ENCODE peak calls at places on chromosomes 3 and 15, in ten cellular contexts. M, L, R, J, U, E, A, S, C and W are unnamed samples.

GRCh38 chr15:67823371-67824156 is 1.7 kb upstream of the SKOR1 start:
- DNase-seq in M (no peak), L (no peak), R (no peak), J (no peak), U (no peak), E (no peak), A (no peak), S (peak; percentile 51), C (no peak), W (no peak)

GRCh38 chr3:124802702-124803101 is 72.5 kb downstream of the UMPS start:
- DNase-seq in M (no peak), L (no peak), R (no peak), J (no peak), U (no peak), E (no peak), A (peak; percentile 15), S (no peak), C (no peak), W (no peak)

GRCh38 chr15:64842099-64842940 is 605 bp downstream of the PLEKHO2 start:
- DNase-seq in M (no peak), L (peak; percentile 35), R (peak; percentile 16), J (no peak), U (no peak), E (peak; percentile 29), A (no peak), S (peak; percentile 44), C (peak; percentile 49), W (peak; percentile 78)

GRCh38 chr3:161171639-161172552 is 49.2 kb upstream of the NMD3 start:
- DNase-seq in M (no peak), L (peak; percentile 4), R (no peak), J (no peak), U (no peak), E (no peak), A (no peak), S (no peak), C (no peak), W (no peak)

GRCh38 chr15:70217246-70218160 is 119.8 kb upstream of the TLE3 start:
- DNase-seq in M (no peak), L (no peak), R (no peak), J (no peak), U (no peak), E (no peak), A (no peak), S (no peak), C (no peak), W (no peak)

GRCh38 chr3:55285156-55285555 is 201.9 kb downstream of the WNT5A start:
- DNase-seq in M (no peak), L (no peak), R (no peak), J (no peak), U (no peak), E (no peak), A (no peak), S (no peak), C (no peak), W (no peak)

GRCh38 chr15:69357773-69358765 is 56.1 kb upstream of the KIF23 start:
- DNase-seq in M (no peak), L (no peak), R (no peak), J (no peak), U (peak; percentile 54), E (no peak), A (no peak), S (no peak), C (peak; percentile 11), W (no peak)

GRCh38 chr3:101813817-101814440 is 34.9 kb downstream of the NXPE3 start:
- DNase-seq in M (no peak), L (no peak), R (no peak), J (no peak), U (no peak), E (peak; percentile 20), A (no peak), S (peak; percentile 63), C (no peak), W (no peak)

GRCh38 chr3:195154793-195155535 is 116.0 kb downstream of the XXYLT1 start:
- DNase-seq in M (peak; percentile 47), L (peak; percentile 84), R (no peak), J (peak; percentile 93), U (peak; percentile 86), E (no peak), A (no peak), S (peak; percentile 73), C (peak; percentile 82), W (peak; percentile 98)

GRCh38 chr3:195153653-195154052 is 117.3 kb downstream of the XXYLT1 start:
- DNase-seq in M (no peak), L (no peak), R (no peak), J (no peak), U (no peak), E (no peak), A (no peak), S (no peak), C (no peak), W (peak; percentile 79)

GRCh38 chr3:195153121-195153520 is 117.8 kb downstream of the XXYLT1 start:
- DNase-seq in M (no peak), L (no peak), R (no peak), J (no peak), U (no peak), E (no peak), A (no peak), S (no peak), C (peak; percentile 36), W (peak; percentile 88)

GRCh38 chr3:195155842-195156241 is 115.1 kb downstream of the XXYLT1 start:
- DNase-seq in M (no peak), L (no peak), R (no peak), J (no peak), U (no peak), E (no peak), A (no peak), S (no peak), C (no peak), W (no peak)

GRCh38 chr3:195154111-195154791 is 116.7 kb downstream of the XXYLT1 start:
- DNase-seq in M (no peak), L (no peak), R (no peak), J (peak; percentile 49), U (no peak), E (no peak), A (no peak), S (no peak), C (no peak), W (no peak)
- H3K27ac ChIP-seq in M (no peak overlapping the region), L (no peak overlapping the region), R (no peak overlapping the region), J (peak overlapping the region; percentile 95), U (peak overlapping the region; percentile 22), E (no peak overlapping the region), A (peak overlapping the region; percentile 61), S (peak overlapping the region; percentile 95), C (peak overlapping the region; percentile 77), W (peak overlapping the region; percentile 93)

DNA sequence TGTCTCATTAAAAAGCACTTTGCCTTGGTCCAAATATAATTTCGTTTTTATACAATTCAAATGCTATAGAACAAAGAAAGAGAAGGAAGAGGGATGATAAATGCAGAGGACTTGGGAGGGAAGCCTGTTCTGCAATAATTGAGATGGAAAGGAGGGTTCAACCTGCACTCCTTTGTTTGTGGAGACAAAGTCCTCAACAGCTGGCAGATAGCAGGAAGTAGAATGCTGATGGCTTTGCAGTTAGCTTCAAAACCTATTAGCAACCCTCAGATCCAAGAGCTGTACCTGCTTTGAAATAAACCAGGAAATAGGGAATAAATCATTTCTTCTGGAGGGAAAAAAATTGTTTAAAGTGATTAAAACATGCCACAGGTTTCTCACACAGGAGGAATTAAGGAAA is 1010.7 kb downstream of the FHIT start:
- DNase-seq in M (no peak), L (no peak), R (no peak), J (no peak), U (no peak), E (no peak), A (no peak), S (no peak), C (no peak), W (no peak)
- H3K27ac ChIP-seq in M (no peak overlapping the region), L (no peak overlapping the region), R (no peak overlapping the region), J (no peak overlapping the region), U (no peak overlapping the region), E (no peak overlapping the region), A (no peak overlapping the region), S (no peak overlapping the region), C (no peak overlapping the region), W (no peak overlapping the region)

DNA sequence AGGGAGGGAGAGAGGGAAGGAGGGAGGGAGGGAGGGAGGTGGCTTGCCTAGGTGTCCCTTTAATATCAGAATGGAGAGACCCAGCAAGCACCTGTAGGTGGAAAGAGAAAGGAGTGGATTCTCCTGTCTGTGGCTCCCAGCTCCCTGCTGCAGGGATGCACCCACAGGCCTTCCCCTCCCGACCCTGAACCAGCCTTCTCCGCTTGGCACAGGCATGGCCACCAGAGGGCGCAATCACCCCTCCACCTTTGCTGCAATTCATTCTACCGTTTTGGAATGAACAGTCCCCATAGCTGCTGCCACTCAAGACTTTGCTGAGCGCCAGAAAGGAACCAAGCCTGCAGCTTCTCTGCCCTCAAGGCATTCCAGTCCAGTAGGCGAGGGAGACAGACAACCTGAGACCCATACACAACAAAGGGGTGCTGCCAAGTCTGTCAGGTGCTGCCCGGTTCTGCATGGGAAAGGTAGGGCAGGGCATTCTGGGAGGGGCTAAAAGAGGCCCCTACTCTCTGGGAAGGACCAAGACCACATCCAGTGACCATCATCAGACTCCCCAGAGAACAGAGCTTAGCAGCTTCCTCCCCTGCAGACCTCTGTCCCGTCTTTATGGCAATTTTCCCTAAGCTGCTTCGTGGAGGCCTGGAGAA is 4.9 kb downstream of the TLR9 start:
- DNase-seq in M (no peak), L (peak; percentile 53), R (peak; percentile 63), J (peak; percentile 89), U (peak; percentile 82), E (peak; percentile 76), A (peak; percentile 44), S (peak; percentile 85), C (peak; percentile 86), W (peak; percentile 90)
- H3K27ac ChIP-seq in M (no peak overlapping the region), L (no peak overlapping the region), R (no peak overlapping the region), J (no peak overlapping the region), U (no peak overlapping the region), E (no peak overlapping the region), A (no peak overlapping the region), S (peak overlapping the region; percentile 39), C (no peak overlapping the region), W (no peak overlapping the region)

GRCh38 chr3:167820114-167820865 is 84.8 kb downstream of the SERPINI1 start:
- DNase-seq in M (no peak), L (no peak), R (no peak), J (no peak), U (no peak), E (no peak), A (no peak), S (no peak), C (no peak), W (no peak)

GRCh38 chr3:167821248-167821805 is 85.8 kb downstream of the SERPINI1 start:
- DNase-seq in M (no peak), L (no peak), R (no peak), J (no peak), U (no peak), E (no peak), A (no peak), S (no peak), C (no peak), W (no peak)

GRCh38 chr3:167814441-167814951 is 79.0 kb downstream of the SERPINI1 start:
- DNase-seq in M (no peak), L (no peak), R (no peak), J (peak; percentile 20), U (peak; percentile 31), E (no peak), A (peak; percentile 11), S (no peak), C (no peak), W (no peak)

GRCh38 chr3:167813169-167814123 is 77.9 kb downstream of the SERPINI1 start:
- DNase-seq in M (no peak), L (no peak), R (no peak), J (no peak), U (no peak), E (no peak), A (no peak), S (no peak), C (no peak), W (no peak)

DNA sequence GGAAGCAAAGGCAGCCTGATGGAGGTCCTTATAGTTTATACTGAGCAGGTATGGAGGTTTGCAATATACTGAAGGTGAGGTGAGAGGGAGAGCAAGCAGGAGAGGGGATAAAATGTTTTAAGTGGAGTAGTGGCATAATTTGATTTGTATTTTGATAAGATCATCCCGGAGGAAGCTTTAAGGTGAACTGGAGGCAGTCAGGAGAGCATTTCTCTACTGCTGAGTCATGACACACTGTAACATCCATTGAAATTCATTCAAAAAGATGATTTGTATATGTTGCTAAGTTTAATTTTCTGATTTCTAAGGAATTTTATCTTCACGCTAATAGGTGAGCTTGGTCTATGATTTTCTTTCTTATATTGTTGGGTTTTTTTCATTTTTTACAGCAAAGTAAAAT is 81.4 kb downstream of the SERPINI1 start:
- DNase-seq in M (no peak), L (no peak), R (no peak), J (no peak), U (no peak), E (no peak), A (no peak), S (no peak), C (no peak), W (no peak)
- H3K27ac ChIP-seq in M (no peak overlapping the region), L (no peak overlapping the region), R (no peak overlapping the region), J (no peak overlapping the region), U (no peak overlapping the region), E (peak overlapping the region; percentile 21), A (no peak overlapping the region), S (no peak overlapping the region), C (no peak overlapping the region), W (no peak overlapping the region)